ENCODE peak calls at places on chromosome 3, in four cellular contexts. R is stomach, J is left ventricle myocardium inferior, P is endodermal cell. B is an unnamed sample. For H3K4me1, the result is how much of the 10 kb centered on the place peaks cover.

GRCh38 chr3:157079677-157080369 is 80.1 kb downstream of the CCNL1 start:
- DNase-seq in R (peak), J (no peak), P (peak), B (no peak)

GRCh38 chr3:122635789-122636188 is 44.9 kb upstream of the PARP14 start:
- DNase-seq in R (no peak), J (no peak), P (no peak), B (no peak)

GRCh38 chr3:150170843-150171513 is 200.3 kb upstream of the PFN2 start:
- DNase-seq in R (no peak), J (peak), P (no peak), B (no peak)

GRCh38 chr3:141661229-141662196 is 76.6 kb upstream of the RNF7 start:
- DNase-seq in R (no peak), J (no peak), P (no peak), B (no peak)

GRCh38 chr3:149055575-149055974 is 30.8 kb downstream of the HLTF start:
- DNase-seq in R (no peak), J (no peak), P (no peak), B (no peak)

GRCh38 chr3:194573680-194574437 is 59.4 kb downstream of the TMEM44 start:
- DNase-seq in R (peak), J (no peak), P (peak), B (peak)

GRCh38 chr3:57911588-57911987 is 96.6 kb upstream of the FLNB start:
- DNase-seq in R (no peak), J (no peak), P (no peak), B (no peak)

GRCh38 chr3:128561504-128561903 is 68.5 kb upstream of the GATA2 start:
- DNase-seq in R (no peak), J (no peak), P (peak), B (no peak)

GRCh38 chr3:48656061-48656840 is 6.4 kb downstream of the CELSR3 start:
- DNase-seq in R (peak), J (peak), P (peak), B (peak)

GRCh38 chr3:20668411-20668810 is 482.4 kb upstream of the SGO1 start:
- DNase-seq in R (no peak), J (no peak), P (peak), B (no peak)

GRCh38 chr3:171328419-171329082 is 131.7 kb downstream of the TNIK start:
- DNase-seq in R (peak), J (no peak), P (peak), B (no peak)

GRCh38 chr3:105614288-105615030 is 247.8 kb downstream of the ALCAM start:
- DNase-seq in R (no peak), J (no peak), P (no peak), B (no peak)

GRCh38 chr3:113431811-113432210 is 9.5 kb downstream of the CFAP44 start:
- DNase-seq in R (no peak), J (no peak), P (no peak), B (no peak)

GRCh38 chr3:141280690-141281089 is 49.1 kb downstream of the PXYLP1 start:
- DNase-seq in R (no peak), J (no peak), P (no peak), B (no peak)

GRCh38 chr3:43349759-43350158 is 63.4 kb downstream of the SNRK start:
- DNase-seq in R (no peak), J (no peak), P (no peak), B (no peak)

GRCh38 chr3:182730675-182731042 is 62.6 kb upstream of the ATP11B start:
- DNase-seq in R (no peak), J (no peak), P (no peak), B (no peak)

GRCh38 chr3:20066848-20067617 is 26.8 kb downstream of the KAT2B start:
- DNase-seq in R (no peak), J (peak), P (no peak), B (peak)

GRCh38 chr3:177733936-177734335 is 536.7 kb upstream of the TBL1XR1 start:
- DNase-seq in R (no peak), J (no peak), P (no peak), B (no peak)

GRCh38 chr3:114442251-114442650 is 148.4 kb downstream of the TIGIT start:
- DNase-seq in R (no peak), J (no peak), P (no peak), B (no peak)

GRCh38 chr3:39668420-39668819 is 141.0 kb upstream of the MYRIP start:
- DNase-seq in R (no peak), J (no peak), P (peak), B (no peak)

GRCh38 chr3:94009612-94010011 is 18.8 kb downstream of the STX19 start:
- DNase-seq in R (no peak), J (no peak), P (no peak), B (no peak)

GRCh38 chr3:46607603-46608028 is 4.7 kb upstream of the FAM240A start:
- DNase-seq in R (no peak), J (no peak), P (peak), B (no peak)

GRCh38 chr3:62876064-62876463 is 848 bp upstream of the CADPS start:
- DNase-seq in R (no peak), J (peak), P (peak), B (peak)

GRCh38 chr3:194522579-194523046 is 35.8 kb upstream of the ATP13A3 start:
- DNase-seq in R (no peak), J (no peak), P (no peak), B (no peak)

GRCh38 chr3:182617511-182617910 is 175.8 kb upstream of the ATP11B start:
- DNase-seq in R (no peak), J (no peak), P (no peak), B (no peak)

GRCh38 chr3:136860541-136860940 is 1.5 kb upstream of the NCK1 start:
- DNase-seq in R (no peak), J (no peak), P (peak), B (no peak)

GRCh38 chr3:29677421-29677820 is 396.6 kb downstream of the RBMS3 start:
- DNase-seq in R (no peak), J (no peak), P (no peak), B (no peak)

GRCh38 chr3:71436337-71436736 is 147.2 kb downstream of the FOXP1 start:
- DNase-seq in R (no peak), J (no peak), P (no peak), B (no peak)

DNA sequence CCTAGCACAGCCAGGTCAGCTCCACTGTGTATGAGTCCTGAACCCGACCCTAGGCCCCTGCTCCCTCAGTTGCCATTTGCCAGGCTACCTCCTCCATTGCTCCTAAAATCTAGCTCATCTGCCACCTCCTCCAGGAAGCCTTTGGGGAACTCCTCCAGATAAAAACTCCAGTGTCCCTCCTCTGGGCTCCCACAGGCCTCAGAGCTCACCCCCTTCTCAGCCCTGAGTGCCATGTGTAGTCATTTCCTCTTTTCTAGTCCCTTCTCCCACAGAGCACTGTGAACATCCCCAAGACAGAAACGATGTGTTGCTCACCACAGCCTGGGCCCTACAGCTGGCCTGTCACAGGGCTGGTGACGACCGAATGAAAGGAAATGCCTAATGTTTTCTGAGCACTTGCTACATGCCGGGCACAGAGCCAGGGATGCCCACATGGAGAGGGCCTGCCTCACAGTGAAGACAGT is 61.0 kb downstream of the IQSEC1 start:
- DNase-seq in R (peak), J (peak), P (no peak), B (peak)
- H3K4me1 ChIP-seq in R (under half), J (under half), P (under half), B (under half)

DNA sequence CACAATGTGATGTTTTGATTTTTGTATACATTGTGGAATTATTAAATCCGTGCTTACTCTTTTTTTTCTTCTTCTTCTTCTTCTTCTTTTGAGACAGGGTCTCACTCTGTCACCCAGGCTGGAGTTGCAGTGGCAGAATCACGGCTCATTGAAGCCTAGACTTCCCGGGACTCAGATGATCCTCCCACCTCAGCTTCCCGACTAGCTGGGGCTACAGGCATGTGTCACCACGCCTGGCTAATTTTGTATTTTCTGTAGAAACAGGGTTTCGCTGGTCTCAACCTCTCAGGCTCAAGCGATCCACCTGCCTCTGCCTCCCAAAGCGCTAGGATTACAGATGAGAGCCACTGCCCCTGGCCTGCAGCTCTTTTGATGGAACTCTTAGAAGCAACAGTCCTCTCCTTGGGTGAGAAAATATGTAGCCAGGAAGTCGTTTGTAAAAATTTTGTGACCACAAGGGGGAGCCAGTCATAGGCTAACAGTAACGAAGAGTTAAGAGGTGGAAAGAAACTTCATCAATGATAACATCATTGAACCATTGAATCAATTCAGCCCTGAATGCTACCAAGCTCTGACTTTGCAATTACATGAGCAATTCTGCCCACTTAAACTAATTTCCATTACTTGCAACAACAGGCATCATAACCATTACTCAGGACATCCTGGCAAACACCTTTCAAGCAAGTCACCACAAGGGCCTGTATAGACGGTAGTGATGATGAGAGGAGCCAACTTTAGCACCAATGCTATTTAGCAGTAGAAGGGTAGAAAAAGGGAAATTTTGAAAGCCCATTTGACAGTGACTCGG is 16.7 kb upstream of the CMTM7 start:
- DNase-seq in R (peak), J (no peak), P (peak), B (no peak)
- H3K27ac ChIP-seq in R (no peak), J (no peak), P (no peak), B (no peak)

DNA sequence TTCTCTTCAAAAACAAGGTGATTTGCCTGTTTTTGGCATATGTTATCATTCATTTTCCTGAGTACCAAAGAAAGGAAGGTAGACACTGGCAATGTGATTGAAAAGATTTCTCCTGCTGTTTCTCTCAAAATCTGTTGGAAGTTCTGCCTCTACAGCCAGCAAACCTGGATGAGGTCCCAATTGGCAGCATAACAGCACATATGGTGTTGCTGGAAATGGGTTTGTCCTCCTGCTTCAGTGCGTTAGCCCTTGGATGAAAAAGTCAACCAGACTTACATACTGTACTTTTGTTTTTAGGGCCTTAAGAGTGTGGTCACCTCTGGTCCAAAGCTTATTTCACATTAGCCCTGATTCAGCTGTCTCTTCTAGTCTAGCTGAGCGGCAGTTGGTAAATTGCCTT is 237.6 kb upstream of the MME start:
- DNase-seq in R (no peak), J (no peak), P (no peak), B (no peak)
- H3K4me1 ChIP-seq in R (under half), J (under half), P (under half), B (under half)

GRCh38 chr3:67000006-67000405 is 1.9 kb downstream of the KBTBD8 start:
- DNase-seq in R (no peak), J (no peak), P (no peak), B (no peak)
- H3K27ac ChIP-seq in R (no peak), J (peak), P (no peak), B (no peak)

GRCh38 chr3:32421991-32422859 is 30.6 kb downstream of the CMTM7 start:
- DNase-seq in R (peak), J (peak), P (no peak), B (peak)

GRCh38 chr3:32422943-32423342 is 31.3 kb downstream of the CMTM7 start:
- DNase-seq in R (no peak), J (no peak), P (no peak), B (no peak)

GRCh38 chr3:32419766-32420137 is 28.1 kb downstream of the CMTM7 start:
- DNase-seq in R (no peak), J (no peak), P (no peak), B (no peak)

GRCh38 chr3:32420138-32420981 is 28.7 kb downstream of the CMTM7 start:
- DNase-seq in R (peak), J (no peak), P (peak), B (no peak)

GRCh38 chr3:32421185-32421584 is 29.5 kb downstream of the CMTM7 start:
- DNase-seq in R (no peak), J (no peak), P (no peak), B (no peak)
- H3K4me1 ChIP-seq in R (under half), J (under half), P (under half), B (under half)

DNA sequence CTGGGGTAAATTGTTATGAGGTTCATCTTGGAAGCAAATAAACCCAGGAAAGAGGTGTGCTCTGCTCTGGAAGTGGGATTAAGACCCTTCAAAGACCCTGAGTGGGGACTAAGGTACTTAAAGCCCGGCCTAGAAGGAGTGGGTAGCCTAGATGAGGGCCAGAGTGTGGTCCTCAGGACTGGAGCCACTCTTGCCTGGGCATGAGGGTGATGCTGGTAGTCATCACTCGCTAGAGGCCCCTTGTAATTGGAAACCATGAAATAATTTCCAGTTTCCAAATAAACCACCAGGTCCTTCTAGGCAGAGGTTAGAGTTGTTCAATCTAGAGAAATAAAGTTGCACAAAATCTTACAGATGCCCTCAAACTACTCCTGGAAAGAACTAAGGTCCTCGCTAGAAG is 15.2 kb upstream of the LMCD1 start:
- DNase-seq in R (no peak), J (no peak), P (no peak), B (no peak)
- H3K27ac ChIP-seq in R (peak), J (no peak), P (no peak), B (no peak)

GRCh38 chr3:65018801-65019200 is 331.0 kb upstream of the ADAMTS9 start:
- DNase-seq in R (no peak), J (no peak), P (no peak), B (no peak)
- H3K4me1 ChIP-seq in R (under half), J (under half), P (under half), B (under half)

DNA sequence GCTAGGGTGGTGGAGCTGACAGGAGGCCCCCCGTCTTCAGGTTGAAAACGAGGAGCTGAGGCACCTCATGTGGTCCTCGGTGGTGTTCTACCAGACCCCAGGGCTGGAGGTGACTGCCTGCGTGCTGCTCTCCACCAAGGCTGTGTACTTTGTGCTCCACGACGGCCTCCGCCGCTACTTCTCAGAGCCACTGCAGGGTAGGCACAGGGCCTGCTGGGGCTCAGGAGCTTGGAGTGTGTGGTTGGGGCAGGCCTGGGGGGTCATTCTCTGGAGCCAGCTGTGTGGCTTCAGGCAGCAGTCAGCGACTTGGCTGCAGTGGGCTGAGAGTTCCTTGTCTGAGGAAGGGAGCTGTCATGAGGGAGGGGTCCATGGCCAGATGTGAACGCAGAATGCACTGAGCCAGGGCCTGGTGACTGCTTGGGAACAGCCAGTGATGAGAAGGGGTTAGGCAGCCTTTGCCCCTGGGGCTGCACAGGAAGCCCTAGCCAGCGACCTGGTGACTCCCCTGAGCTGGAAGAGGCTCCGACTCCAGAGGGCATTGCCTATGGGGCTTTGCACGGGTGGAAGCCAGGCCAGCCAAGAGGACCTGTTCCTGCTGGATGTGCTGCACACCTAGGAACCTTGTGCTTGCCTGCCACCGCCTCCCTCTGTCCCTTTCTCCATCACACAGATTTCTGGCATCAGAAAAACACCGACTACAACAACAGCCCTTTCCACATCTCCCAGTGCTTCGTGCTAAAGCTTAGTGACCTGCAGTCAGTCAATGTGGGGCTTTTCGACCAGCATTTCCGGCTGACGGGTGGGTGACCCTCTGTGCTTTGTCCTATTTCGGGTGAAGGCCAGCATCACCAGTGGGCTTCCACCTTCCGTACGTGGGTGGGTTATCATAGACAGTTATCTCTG is 4.9 kb upstream of the STAB1 start:
- DNase-seq in R (no peak), J (no peak), P (no peak), B (no peak)
- H3K27ac ChIP-seq in R (no peak), J (peak), P (no peak), B (peak)

DNA sequence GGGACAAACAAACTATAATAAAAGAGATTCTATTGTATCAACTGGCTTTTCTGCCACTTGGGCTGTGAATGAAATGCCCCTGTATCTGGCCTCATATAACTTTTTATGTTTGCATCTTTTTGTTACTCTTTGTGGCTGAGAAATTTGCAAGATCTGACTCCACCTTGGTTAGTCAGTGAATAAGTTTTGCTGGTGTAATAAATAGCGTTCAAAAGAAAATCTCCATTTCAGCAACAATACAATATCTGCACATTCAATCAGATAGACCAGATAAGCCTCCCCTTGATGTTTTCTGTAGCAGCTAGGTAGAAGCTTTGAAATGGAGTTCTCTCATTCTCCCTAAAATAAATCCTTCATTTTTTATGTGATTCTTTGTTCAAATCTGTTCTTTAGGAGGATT is 12.0 kb downstream of the TRAT1 start:
- DNase-seq in R (no peak), J (no peak), P (no peak), B (no peak)
- H3K4me1 ChIP-seq in R (under half), J (under half), P (under half), B (under half)

GRCh38 chr3:37491776-37492175 is 317.4 kb upstream of the LRRFIP2 start:
- DNase-seq in R (no peak), J (no peak), P (no peak), B (no peak)

GRCh38 chr3:37493485-37494080 is 319.2 kb upstream of the LRRFIP2 start:
- DNase-seq in R (no peak), J (no peak), P (no peak), B (no peak)

GRCh38 chr3:37492977-37493471 is 318.6 kb upstream of the LRRFIP2 start:
- DNase-seq in R (no peak), J (no peak), P (no peak), B (no peak)

GRCh38 chr3:37491343-37491742 is 317.0 kb upstream of the LRRFIP2 start:
- DNase-seq in R (no peak), J (peak), P (peak), B (peak)

GRCh38 chr3:37492468-37492867 is 318.1 kb upstream of the LRRFIP2 start:
- DNase-seq in R (no peak), J (no peak), P (no peak), B (no peak)
- H3K27ac ChIP-seq in R (no peak), J (peak), P (no peak), B (peak)